ENCODE peak calls at places on chromosomes 6 and 20, in eight cellular contexts. One of them, this sample, is unnamed.

GRCh38 chr6:33313709-33314514 is at the start of gene TAPBP:
- DNase-seq in left lung: peak
- DNase-seq in glutamatergic neuron: peak
- DNase-seq in NB4: peak
- DNase-seq in ovary: peak
- DNase-seq in nephron progenitor cell: peak
- DNase-seq in colonic mucosa: peak
- DNase-seq in choroid plexus epithelial cell: peak
- DNase-seq in this sample: peak

GRCh38 chr6:149723771-149724417 is 6.0 kb upstream of the LATS1 start:
- DNase-seq in NB4: peak
- DNase-seq in nephron progenitor cell: no peak
- DNase-seq in ovary: no peak
- DNase-seq in glutamatergic neuron: no peak
- DNase-seq in choroid plexus epithelial cell: peak
- DNase-seq in colonic mucosa: peak
- DNase-seq in left lung: no peak
- DNase-seq in this sample: no peak

GRCh38 chr6:14665827-14666724 is 548.5 kb downstream of the CD83 start:
- DNase-seq in left lung: no peak
- DNase-seq in choroid plexus epithelial cell: peak
- DNase-seq in glutamatergic neuron: no peak
- DNase-seq in nephron progenitor cell: no peak
- DNase-seq in NB4: peak
- DNase-seq in colonic mucosa: no peak
- DNase-seq in ovary: no peak
- DNase-seq in this sample: no peak

GRCh38 chr6:128725271-128726233 is 157.4 kb upstream of the LAMA2 start:
- DNase-seq in nephron progenitor cell: peak
- DNase-seq in ovary: peak
- DNase-seq in colonic mucosa: no peak
- DNase-seq in NB4: peak
- DNase-seq in glutamatergic neuron: no peak
- DNase-seq in left lung: no peak
- DNase-seq in choroid plexus epithelial cell: peak
- DNase-seq in this sample: no peak

GRCh38 chr20:48359692-48360337 is 468.0 kb downstream of the PREX1 start:
- DNase-seq in NB4: no peak
- DNase-seq in glutamatergic neuron: no peak
- DNase-seq in ovary: no peak
- DNase-seq in nephron progenitor cell: no peak
- DNase-seq in left lung: no peak
- DNase-seq in choroid plexus epithelial cell: no peak
- DNase-seq in colonic mucosa: peak
- DNase-seq in this sample: no peak

GRCh38 chr6:130178692-130179091 is 44.1 kb downstream of the SAMD3 start:
- DNase-seq in colonic mucosa: no peak
- DNase-seq in left lung: no peak
- DNase-seq in NB4: no peak
- DNase-seq in glutamatergic neuron: no peak
- DNase-seq in ovary: no peak
- DNase-seq in choroid plexus epithelial cell: peak
- DNase-seq in nephron progenitor cell: no peak
- DNase-seq in this sample: no peak

GRCh38 chr6:43798688-43799444 is 28.9 kb downstream of the VEGFA start:
- DNase-seq in choroid plexus epithelial cell: peak
- DNase-seq in colonic mucosa: peak
- DNase-seq in NB4: peak
- DNase-seq in glutamatergic neuron: no peak
- DNase-seq in nephron progenitor cell: no peak
- DNase-seq in ovary: no peak
- DNase-seq in left lung: peak
- DNase-seq in this sample: no peak

GRCh38 chr6:169862464-169863148 is 111.2 kb downstream of the ERMARD start:
- DNase-seq in choroid plexus epithelial cell: no peak
- DNase-seq in NB4: no peak
- DNase-seq in left lung: peak
- DNase-seq in ovary: no peak
- DNase-seq in colonic mucosa: peak
- DNase-seq in nephron progenitor cell: no peak
- DNase-seq in glutamatergic neuron: no peak
- DNase-seq in this sample: no peak

GRCh38 chr6:143575440-143575839 is 63.9 kb upstream of the FUCA2 start:
- DNase-seq in glutamatergic neuron: no peak
- DNase-seq in nephron progenitor cell: peak
- DNase-seq in choroid plexus epithelial cell: peak
- DNase-seq in colonic mucosa: peak
- DNase-seq in left lung: no peak
- DNase-seq in ovary: peak
- DNase-seq in NB4: peak
- DNase-seq in this sample: no peak

GRCh38 chr20:23162887-23163286 is 76.8 kb upstream of the CD93 start:
- DNase-seq in nephron progenitor cell: no peak
- DNase-seq in ovary: no peak
- DNase-seq in glutamatergic neuron: no peak
- DNase-seq in colonic mucosa: peak
- DNase-seq in NB4: peak
- DNase-seq in left lung: no peak
- DNase-seq in choroid plexus epithelial cell: no peak
- DNase-seq in this sample: no peak

GRCh38 chr6:14165091-14165490 is 47.5 kb downstream of the CD83 start:
- DNase-seq in nephron progenitor cell: no peak
- DNase-seq in NB4: no peak
- DNase-seq in glutamatergic neuron: no peak
- DNase-seq in colonic mucosa: no peak
- DNase-seq in left lung: no peak
- DNase-seq in ovary: no peak
- DNase-seq in choroid plexus epithelial cell: peak
- DNase-seq in this sample: no peak

GRCh38 chr6:157097255-157097936 is 225.9 kb downstream of the TMEM242 start:
- DNase-seq in ovary: no peak
- DNase-seq in glutamatergic neuron: no peak
- DNase-seq in left lung: no peak
- DNase-seq in choroid plexus epithelial cell: no peak
- DNase-seq in NB4: no peak
- DNase-seq in colonic mucosa: no peak
- DNase-seq in nephron progenitor cell: no peak
- DNase-seq in this sample: no peak

GRCh38 chr6:75478929-75479328 is 14.7 kb downstream of the FILIP1 start:
- DNase-seq in colonic mucosa: no peak
- DNase-seq in NB4: no peak
- DNase-seq in nephron progenitor cell: no peak
- DNase-seq in glutamatergic neuron: no peak
- DNase-seq in left lung: no peak
- DNase-seq in ovary: no peak
- DNase-seq in choroid plexus epithelial cell: no peak
- DNase-seq in this sample: no peak

GRCh38 chr6:160104821-160105517 is 16.6 kb upstream of the SLC22A1 start:
- DNase-seq in choroid plexus epithelial cell: no peak
- DNase-seq in ovary: no peak
- DNase-seq in left lung: no peak
- DNase-seq in colonic mucosa: no peak
- DNase-seq in glutamatergic neuron: no peak
- DNase-seq in nephron progenitor cell: no peak
- DNase-seq in NB4: no peak
- DNase-seq in this sample: no peak

GRCh38 chr6:155152211-155153076 is 111.4 kb upstream of the CLDN20 start:
- DNase-seq in glutamatergic neuron: peak
- DNase-seq in nephron progenitor cell: peak
- DNase-seq in choroid plexus epithelial cell: no peak
- DNase-seq in left lung: no peak
- DNase-seq in colonic mucosa: no peak
- DNase-seq in NB4: peak
- DNase-seq in ovary: no peak
- DNase-seq in this sample: no peak

GRCh38 chr6:157731221-157731620 is 91.8 kb upstream of the SNX9 start:
- DNase-seq in nephron progenitor cell: no peak
- DNase-seq in ovary: no peak
- DNase-seq in left lung: no peak
- DNase-seq in NB4: no peak
- DNase-seq in glutamatergic neuron: no peak
- DNase-seq in choroid plexus epithelial cell: no peak
- DNase-seq in colonic mucosa: no peak
- DNase-seq in this sample: no peak

GRCh38 chr6:35496036-35496850 is 636 bp downstream of the TEAD3 start:
- DNase-seq in nephron progenitor cell: peak
- DNase-seq in glutamatergic neuron: peak
- DNase-seq in choroid plexus epithelial cell: no peak
- DNase-seq in left lung: no peak
- DNase-seq in colonic mucosa: peak
- DNase-seq in NB4: peak
- DNase-seq in ovary: peak
- DNase-seq in this sample: no peak
- TF ChIP-seq CTCF in nephron progenitor cell: no peak
- TF ChIP-seq CTCF in glutamatergic neuron: no peak
- TF ChIP-seq CTCF in choroid plexus epithelial cell: no peak
- TF ChIP-seq CTCF in left lung: no peak
- TF ChIP-seq CTCF in colonic mucosa: no peak
- TF ChIP-seq CTCF in NB4: no peak
- TF ChIP-seq CTCF in ovary: peak
- TF ChIP-seq CTCF in this sample: no peak

DNA sequence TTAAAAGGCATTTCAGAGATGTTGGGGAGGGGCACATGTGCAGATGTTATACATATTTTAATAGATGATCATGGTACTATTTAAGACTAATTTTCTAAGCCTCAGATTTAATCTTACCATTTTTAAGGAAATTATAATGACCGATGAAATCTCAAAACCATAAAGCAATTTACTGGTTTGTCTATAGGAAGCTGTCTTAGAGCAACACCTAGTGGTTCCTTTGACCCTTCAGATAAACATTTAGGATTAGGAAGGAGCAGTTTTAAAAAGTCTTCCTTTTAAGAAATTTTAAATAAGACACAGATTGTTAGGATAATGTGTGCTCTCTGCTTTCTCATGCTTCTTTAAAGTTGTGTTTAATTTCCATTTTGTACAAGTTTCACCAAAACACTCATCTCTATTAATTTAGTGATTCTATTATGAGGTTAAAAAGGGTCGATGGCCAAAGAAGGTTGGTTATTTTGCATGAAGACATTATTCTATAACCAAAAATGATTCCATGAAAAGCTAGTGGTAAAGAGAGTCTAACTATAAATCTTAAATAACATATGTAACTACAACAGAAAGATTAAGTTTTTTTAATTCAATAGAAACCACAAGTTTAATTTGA is 376.4 kb downstream of the HACE1 start:
- DNase-seq in nephron progenitor cell: no peak
- DNase-seq in ovary: no peak
- DNase-seq in choroid plexus epithelial cell: peak
- DNase-seq in colonic mucosa: no peak
- DNase-seq in NB4: peak
- DNase-seq in glutamatergic neuron: no peak
- DNase-seq in left lung: no peak
- DNase-seq in this sample: no peak
- TF ChIP-seq CTCF in nephron progenitor cell: peak
- TF ChIP-seq CTCF in ovary: no peak
- TF ChIP-seq CTCF in choroid plexus epithelial cell: peak
- TF ChIP-seq CTCF in colonic mucosa: no peak
- TF ChIP-seq CTCF in NB4: peak
- TF ChIP-seq CTCF in glutamatergic neuron: no peak
- TF ChIP-seq CTCF in left lung: no peak
- TF ChIP-seq CTCF in this sample: no peak

DNA sequence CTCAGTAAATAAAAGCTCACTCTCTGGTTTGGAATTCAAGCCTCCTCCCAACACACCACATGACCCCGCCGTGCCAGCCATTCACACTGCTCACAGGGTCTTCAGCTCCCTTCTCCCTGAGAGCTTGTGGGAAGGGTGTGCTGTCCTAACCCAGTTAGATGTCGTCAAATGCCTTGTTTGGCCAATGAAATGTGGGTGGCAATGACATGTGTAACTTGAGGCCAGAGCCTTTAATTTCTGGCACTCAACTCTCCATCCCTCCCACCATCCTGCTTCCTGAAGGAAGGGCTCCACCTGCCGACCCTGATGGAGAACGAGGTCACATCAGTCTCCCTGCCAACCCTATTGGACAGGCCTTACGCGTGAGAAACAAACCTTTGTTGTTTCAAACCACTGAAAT is 224.5 kb upstream of the AGPAT4 start:
- DNase-seq in NB4: peak
- DNase-seq in choroid plexus epithelial cell: peak
- DNase-seq in colonic mucosa: no peak
- DNase-seq in ovary: no peak
- DNase-seq in glutamatergic neuron: peak
- DNase-seq in nephron progenitor cell: peak
- DNase-seq in left lung: no peak
- DNase-seq in this sample: no peak
- TF ChIP-seq CTCF in NB4: peak
- TF ChIP-seq CTCF in choroid plexus epithelial cell: peak
- TF ChIP-seq CTCF in colonic mucosa: no peak
- TF ChIP-seq CTCF in ovary: no peak
- TF ChIP-seq CTCF in glutamatergic neuron: no peak
- TF ChIP-seq CTCF in nephron progenitor cell: no peak
- TF ChIP-seq CTCF in left lung: no peak
- TF ChIP-seq CTCF in this sample: no peak

GRCh38 chr20:41353530-41353929 is 12.9 kb downstream of the LPIN3 start:
- DNase-seq in glutamatergic neuron: no peak
- DNase-seq in colonic mucosa: no peak
- DNase-seq in nephron progenitor cell: no peak
- DNase-seq in left lung: no peak
- DNase-seq in NB4: no peak
- DNase-seq in ovary: no peak
- DNase-seq in choroid plexus epithelial cell: no peak
- DNase-seq in this sample: no peak

GRCh38 chr20:41349266-41349665 is 8.6 kb downstream of the LPIN3 start:
- DNase-seq in left lung: no peak
- DNase-seq in choroid plexus epithelial cell: no peak
- DNase-seq in glutamatergic neuron: no peak
- DNase-seq in colonic mucosa: no peak
- DNase-seq in NB4: no peak
- DNase-seq in nephron progenitor cell: no peak
- DNase-seq in ovary: no peak
- DNase-seq in this sample: no peak

GRCh38 chr20:41352666-41353065 is 12.0 kb downstream of the LPIN3 start:
- DNase-seq in nephron progenitor cell: no peak
- DNase-seq in colonic mucosa: no peak
- DNase-seq in left lung: no peak
- DNase-seq in choroid plexus epithelial cell: no peak
- DNase-seq in ovary: no peak
- DNase-seq in glutamatergic neuron: no peak
- DNase-seq in NB4: peak
- DNase-seq in this sample: no peak

GRCh38 chr20:41349943-41350342 is 9.3 kb downstream of the LPIN3 start:
- DNase-seq in nephron progenitor cell: no peak
- DNase-seq in left lung: no peak
- DNase-seq in glutamatergic neuron: no peak
- DNase-seq in ovary: no peak
- DNase-seq in colonic mucosa: no peak
- DNase-seq in choroid plexus epithelial cell: no peak
- DNase-seq in NB4: no peak
- DNase-seq in this sample: no peak

DNA sequence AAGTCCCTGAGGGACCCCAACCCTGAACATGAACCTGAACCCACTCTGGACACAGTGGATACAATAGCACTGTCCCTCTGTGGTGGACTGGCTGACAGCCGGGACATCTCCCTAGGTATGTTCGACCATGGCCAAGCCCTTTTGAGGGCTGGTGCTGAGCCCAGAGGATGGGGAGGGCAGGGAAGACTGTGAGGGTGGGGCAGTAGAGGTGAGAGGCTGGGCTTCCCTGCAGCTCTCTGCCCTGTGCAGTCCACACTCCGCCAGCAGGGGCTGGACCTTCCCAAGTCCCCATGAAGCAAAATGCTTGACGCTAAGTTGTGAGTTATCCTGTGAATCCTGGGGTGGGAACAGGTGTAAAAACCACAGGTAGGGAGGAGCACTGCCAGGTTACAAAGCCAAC is 11.5 kb downstream of the LPIN3 start:
- DNase-seq in ovary: no peak
- DNase-seq in nephron progenitor cell: no peak
- DNase-seq in NB4: no peak
- DNase-seq in choroid plexus epithelial cell: no peak
- DNase-seq in glutamatergic neuron: no peak
- DNase-seq in colonic mucosa: no peak
- DNase-seq in left lung: no peak
- DNase-seq in this sample: no peak
- TF ChIP-seq CTCF in ovary: no peak
- TF ChIP-seq CTCF in nephron progenitor cell: peak
- TF ChIP-seq CTCF in NB4: peak
- TF ChIP-seq CTCF in choroid plexus epithelial cell: peak
- TF ChIP-seq CTCF in glutamatergic neuron: peak
- TF ChIP-seq CTCF in colonic mucosa: no peak
- TF ChIP-seq CTCF in left lung: no peak
- TF ChIP-seq CTCF in this sample: no peak